ENCODE peak calls at places on chromosome 1, in six cellular contexts. R is mucosa of descending colon, J is endodermal cell, Z is astrocyte of the spinal cord, T is heart left ventricle, S is lung. N is an unnamed sample.

GRCh38 chr1:84259376-84259775 is 42.1 kb upstream of the SAMD13 start:
- DNase-seq in S (no peak), T (no peak), J (no peak), Z (no peak), R (no peak), N (no peak)

GRCh38 chr1:40848530-40849189 is 13.5 kb downstream of the CITED4 start:
- DNase-seq in R (peak), Z (peak), J (peak), T (peak), S (peak), N (no peak)

GRCh38 chr1:1001631-1002300 is 1.9 kb upstream of the HES4 start:
- DNase-seq in R (peak), J (peak), Z (peak), T (peak), S (peak), N (peak)

GRCh38 chr1:84711091-84711490 is 20.8 kb upstream of the SSX2IP start:
- DNase-seq in R (no peak), S (no peak), J (no peak), T (no peak), Z (no peak), N (no peak)

GRCh38 chr1:68725353-68725752 is 228.5 kb upstream of the DEPDC1 start:
- DNase-seq in S (no peak), T (peak), Z (peak), R (no peak), J (no peak), N (no peak)

GRCh38 chr1:60903591-60903990 is 178.8 kb upstream of the NFIA start:
- DNase-seq in R (no peak), T (peak), J (no peak), S (no peak), Z (peak), N (no peak)

GRCh38 chr1:84348240-84348555 is 46.7 kb downstream of the SAMD13 start:
- DNase-seq in Z (peak), T (no peak), S (no peak), R (no peak), J (no peak), N (no peak)

GRCh38 chr1:231494439-231495110 is 33.9 kb upstream of the TSNAX start:
- DNase-seq in S (no peak), Z (no peak), J (no peak), T (no peak), R (no peak), N (no peak)

GRCh38 chr1:94178896-94179295 is 57.9 kb upstream of the ABCA4 start:
- DNase-seq in Z (no peak), T (no peak), S (no peak), J (no peak), R (no peak), N (no peak)

GRCh38 chr1:6105218-6105679 is 59.6 kb downstream of the KCNAB2 start:
- DNase-seq in T (no peak), R (no peak), J (no peak), Z (no peak), S (no peak), N (no peak)

GRCh38 chr1:113197662-113198330 is 124.8 kb downstream of the LRIG2 start:
- DNase-seq in J (no peak), R (no peak), T (no peak), Z (no peak), S (no peak), N (no peak)

GRCh38 chr1:234605493-234605982 is 4.4 kb downstream of the IRF2BP2 start:
- DNase-seq in T (no peak), R (no peak), J (no peak), S (no peak), Z (no peak), N (no peak)

GRCh38 chr1:180911640-180912161 is 996 bp upstream of the KIAA1614 start:
- DNase-seq in S (no peak), T (no peak), Z (peak), R (no peak), J (peak), N (no peak)

DNA sequence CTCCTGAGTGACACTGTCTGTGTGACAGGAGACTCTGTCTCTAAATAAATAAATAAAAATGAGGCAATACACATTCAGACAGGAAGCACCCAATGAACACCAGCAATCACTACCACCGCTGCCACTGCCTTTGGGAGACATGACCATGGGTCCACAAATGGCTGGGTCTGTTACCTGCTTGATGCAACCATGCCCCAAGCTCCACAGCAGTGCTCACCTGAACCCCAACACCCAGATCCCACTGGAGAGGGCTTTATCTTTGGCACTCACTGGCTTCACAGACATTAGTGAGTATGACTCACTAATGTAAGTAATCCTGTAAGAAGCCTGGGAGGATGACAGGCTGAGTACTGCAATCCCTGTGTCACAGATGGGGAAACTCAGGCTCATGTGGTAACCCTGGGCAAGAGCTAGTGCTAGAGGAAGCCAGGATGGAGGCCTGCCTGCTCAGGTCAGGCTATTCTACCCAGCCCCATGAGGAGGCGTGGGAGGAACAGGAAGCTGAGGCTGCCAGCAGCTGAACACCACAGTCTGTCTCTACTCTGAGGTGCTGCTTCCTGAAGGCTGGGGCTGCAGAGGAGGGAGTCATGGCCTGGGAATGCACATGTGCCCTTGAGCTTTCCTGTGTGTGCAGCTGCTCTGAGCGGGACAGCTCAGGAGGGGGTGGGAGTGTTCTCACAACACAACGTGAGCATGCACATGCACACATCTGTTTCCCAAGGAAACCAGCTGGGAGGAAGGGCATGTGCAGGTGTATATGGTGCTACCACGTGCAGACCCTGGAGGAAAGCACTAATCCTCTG is 43.0 kb downstream of the SLC9A1 start:
- DNase-seq in J (no peak), T (peak), Z (peak), R (peak), S (peak), N (peak)
- TF ChIP-seq CTCF in J (no peak), T (peak), Z (peak), R (no peak), S (peak), N (peak)

DNA sequence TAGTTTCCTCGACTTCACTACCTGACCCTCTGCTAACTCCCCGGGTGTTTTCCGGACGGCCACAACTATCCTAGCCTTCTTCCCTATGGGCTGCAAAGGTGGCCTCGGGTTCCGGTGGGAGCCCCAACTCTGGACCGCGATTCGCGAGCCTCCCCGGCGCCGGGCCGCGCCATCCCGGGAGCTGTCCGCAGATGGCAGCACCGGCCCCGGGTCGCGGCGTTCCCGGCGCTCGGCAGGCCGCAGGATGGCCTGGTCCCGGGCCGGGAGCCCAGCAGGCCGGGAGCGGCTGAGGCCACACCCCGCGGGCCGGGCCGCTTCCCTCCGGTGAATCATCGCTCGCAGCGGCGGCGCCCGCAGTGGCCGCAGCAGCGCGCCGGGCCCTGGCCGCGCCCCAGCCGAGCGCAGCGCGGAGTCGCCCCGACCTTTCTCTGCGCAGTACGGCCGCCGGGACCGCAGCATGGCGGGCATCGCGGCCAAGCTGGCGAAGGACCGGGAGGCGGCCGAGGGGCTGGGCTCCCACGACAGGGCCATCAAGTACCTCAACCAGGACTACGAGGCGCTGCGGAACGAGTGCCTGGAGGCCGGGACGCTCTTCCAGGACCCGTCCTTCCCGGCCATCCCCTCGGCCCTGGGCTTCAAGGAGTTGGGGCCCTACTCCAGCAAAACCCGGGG is at the start of gene CAPN2:
- DNase-seq in Z (peak), S (peak), J (peak), R (peak), T (peak), N (peak)
- TF ChIP-seq CTCF in Z (peak), S (peak), J (peak), R (peak), T (peak), N (peak)

GRCh38 chr1:53979712-53980450 is 33.7 kb downstream of the LRRC42 start:
- DNase-seq in Z (no peak), J (peak), T (no peak), S (no peak), R (no peak), N (no peak)
- TF ChIP-seq CTCF in Z (no peak), J (peak), T (no peak), S (no peak), R (no peak), N (no peak)

GRCh38 chr1:93079685-93080141 is 630 bp downstream of the MTF2 start:
- DNase-seq in S (peak), J (peak), R (peak), Z (no peak), T (peak), N (peak)

GRCh38 chr1:93078935-93079654 is at the start of gene MTF2:
- DNase-seq in T (peak), S (peak), J (peak), Z (peak), R (peak), N (peak)

GRCh38 chr1:93082313-93082712 is 3.2 kb downstream of the MTF2 start:
- DNase-seq in T (no peak), S (no peak), R (no peak), Z (no peak), J (no peak), N (no peak)

GRCh38 chr1:93081716-93082115 is 2.6 kb downstream of the MTF2 start:
- DNase-seq in Z (peak), S (no peak), J (no peak), T (no peak), R (no peak), N (no peak)

DNA sequence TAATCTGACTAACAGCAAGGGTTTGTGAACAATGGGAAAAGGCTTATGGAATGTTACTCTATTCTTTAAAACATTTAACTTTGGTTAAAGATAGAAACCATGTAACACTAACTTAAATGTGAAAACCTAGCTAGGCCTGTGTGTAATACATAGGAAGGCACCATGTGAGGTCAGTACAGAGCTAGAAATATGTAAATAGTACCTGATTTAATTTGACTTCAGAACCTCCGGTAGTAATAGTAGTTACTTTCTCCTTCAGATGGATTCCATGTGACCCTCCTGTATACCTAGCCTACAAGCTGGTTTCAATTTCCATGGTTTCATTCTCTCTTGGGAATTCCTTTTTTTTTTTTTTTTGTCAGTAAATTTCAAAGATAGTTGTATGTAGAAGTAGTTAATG is 1.3 kb downstream of the MTF2 start:
- DNase-seq in Z (peak), S (no peak), T (no peak), J (no peak), R (peak), N (peak)
- TF ChIP-seq CTCF in Z (peak), S (peak), T (peak), J (peak), R (no peak), N (peak)

GRCh38 chr1:193190096-193190744 is 3.8 kb upstream of the B3GALT2 start:
- DNase-seq in T (no peak), J (no peak), R (no peak), S (no peak), Z (peak), N (no peak)
- TF ChIP-seq CTCF in T (peak), J (peak), R (no peak), S (no peak), Z (peak), N (peak)

DNA sequence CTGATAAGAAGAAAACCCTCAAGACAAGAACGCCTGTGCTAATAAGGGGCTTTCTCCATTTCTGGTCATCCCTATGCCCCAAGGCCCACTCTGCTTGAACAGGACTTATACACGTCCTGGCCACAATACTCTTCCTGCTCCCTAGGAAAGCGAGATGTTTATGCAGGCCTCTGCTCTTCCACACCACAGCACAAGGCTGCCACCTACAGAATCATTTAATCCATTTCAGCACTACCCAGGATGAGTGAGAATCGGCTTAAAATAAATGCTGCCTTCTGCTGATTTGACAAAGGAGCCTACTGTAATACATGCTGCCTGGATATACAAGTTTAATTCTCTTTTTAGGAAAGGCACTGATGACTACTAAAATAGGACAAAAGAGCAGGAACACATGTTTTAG is 29.4 kb downstream of the FRRS1 start:
- DNase-seq in Z (peak), T (peak), R (peak), S (no peak), J (peak), N (no peak)
- TF ChIP-seq CTCF in Z (peak), T (peak), R (no peak), S (no peak), J (peak), N (no peak)

GRCh38 chr1:221723918-221724263 is 18.0 kb downstream of the DUSP10 start:
- DNase-seq in Z (no peak), J (no peak), T (no peak), S (no peak), R (no peak), N (no peak)

GRCh38 chr1:221727146-221728036 is 14.5 kb downstream of the DUSP10 start:
- DNase-seq in Z (no peak), S (no peak), R (no peak), J (no peak), T (no peak), N (no peak)

GRCh38 chr1:221724931-221725605 is 16.8 kb downstream of the DUSP10 start:
- DNase-seq in R (no peak), T (no peak), J (no peak), Z (peak), S (no peak), N (no peak)

GRCh38 chr1:221726331-221726692 is 15.6 kb downstream of the DUSP10 start:
- DNase-seq in R (no peak), J (no peak), S (no peak), T (no peak), Z (no peak), N (peak)

DNA sequence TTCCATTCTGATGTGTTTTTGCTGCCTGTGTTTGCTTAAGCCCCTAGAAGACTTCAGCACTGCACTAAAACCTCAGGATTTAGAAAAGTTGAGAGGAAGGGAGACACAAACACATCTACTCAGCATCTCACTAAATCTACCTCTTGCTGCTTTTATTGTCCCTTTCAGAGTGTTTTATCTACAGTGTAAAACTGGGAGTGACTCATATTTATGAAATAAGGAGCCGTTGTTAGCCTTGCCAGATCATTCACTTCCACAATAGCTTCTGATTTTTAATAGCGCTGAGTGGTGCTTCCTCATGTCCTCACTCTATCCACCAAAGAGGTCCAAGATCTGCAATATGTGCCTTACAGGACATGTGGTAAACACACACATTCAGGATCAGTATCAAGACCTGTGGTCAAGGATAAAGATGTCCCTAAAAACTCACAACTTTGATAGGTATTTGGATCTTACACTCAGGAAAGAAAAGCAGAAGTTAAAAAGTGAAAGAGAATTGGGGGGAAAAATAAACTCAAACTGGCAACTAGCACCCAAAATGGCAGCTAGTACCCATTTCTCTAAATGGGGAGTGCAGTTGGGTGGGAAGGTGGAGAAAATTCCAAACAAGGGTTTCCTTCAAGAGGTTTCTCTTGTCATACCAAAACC is 16.1 kb downstream of the DUSP10 start:
- DNase-seq in T (no peak), Z (peak), S (no peak), R (no peak), J (no peak), N (no peak)
- TF ChIP-seq CTCF in T (no peak), Z (no peak), S (no peak), R (no peak), J (no peak), N (no peak)

DNA sequence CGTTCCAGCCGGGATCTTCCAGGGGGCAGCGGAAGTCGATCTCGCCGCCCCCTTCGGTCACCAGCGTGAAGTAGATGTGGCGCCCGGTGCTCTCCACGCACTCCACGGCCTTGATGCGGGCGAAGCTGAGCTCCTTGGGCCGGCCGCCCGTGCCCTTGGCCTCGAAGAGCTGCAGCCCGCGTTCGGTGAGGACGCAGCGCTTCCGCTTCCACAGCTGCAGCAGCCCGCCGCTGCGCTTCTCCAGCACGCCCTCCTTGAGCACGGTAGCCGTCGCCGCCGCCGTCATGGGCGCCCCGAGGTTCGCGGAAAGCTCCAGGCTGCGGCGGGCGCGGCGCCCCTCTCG is 516 bp downstream of the PHLDA3 start:
- DNase-seq in J (peak), T (peak), S (no peak), Z (no peak), R (no peak), N (peak)
- TF ChIP-seq CTCF in J (no peak), T (no peak), S (no peak), Z (no peak), R (no peak), N (peak)

N was measured in GM10248.